ENCODE peak calls at places on chromosomes 5 and 9, in five cellular contexts. V, Q, U, A and S are unnamed samples.

GRCh38 chr9:130311774-130312140 is 46.2 kb downstream of the HMCN2 start:
- DNase-seq in V (no peak), Q (no peak), U (no peak), A (no peak), S (no peak)

GRCh38 chr5:132024789-132025402 is 13.4 kb upstream of the ACSL6 start:
- DNase-seq in V (no peak), Q (no peak), U (no peak), A (peak), S (no peak)

GRCh38 chr9:13033959-13034695 is 245.4 kb downstream of the MPDZ start:
- DNase-seq in V (peak), Q (no peak), U (peak), A (peak), S (peak)

GRCh38 chr9:136437430-136437829 is 2.2 kb downstream of the INPP5E start:
- DNase-seq in V (no peak), Q (no peak), U (no peak), A (no peak), S (peak)

GRCh38 chr5:115749016-115749415 is 67.4 kb downstream of the CDO1 start:
- DNase-seq in V (no peak), Q (no peak), U (no peak), A (no peak), S (no peak)

GRCh38 chr5:37182667-37183066 is 66.5 kb downstream of the CPLANE1 start:
- DNase-seq in V (no peak), Q (no peak), U (no peak), A (no peak), S (no peak)

GRCh38 chr9:127172066-127172707 is 49.8 kb upstream of the ANGPTL2 start:
- DNase-seq in V (no peak), Q (no peak), U (no peak), A (no peak), S (peak)

GRCh38 chr5:29972597-29972996 is 1220.9 kb upstream of the CDH6 start:
- DNase-seq in V (no peak), Q (no peak), U (peak), A (no peak), S (no peak)

GRCh38 chr9:112382501-112383364 is 2.8 kb downstream of the HSDL2 start:
- DNase-seq in V (peak), Q (no peak), U (no peak), A (no peak), S (no peak)

GRCh38 chr5:74199436-74200210 is 440.9 kb downstream of the ENC1 start:
- DNase-seq in V (no peak), Q (no peak), U (no peak), A (no peak), S (peak)

GRCh38 chr5:152072076-152072475 is 147.4 kb upstream of the GLRA1 start:
- DNase-seq in V (no peak), Q (no peak), U (no peak), A (no peak), S (no peak)

GRCh38 chr5:38382898-38383297 is 124.5 kb downstream of the EGFLAM start:
- DNase-seq in V (peak), Q (peak), U (peak), A (peak), S (peak)

GRCh38 chr5:159048298-159048697 is 51.4 kb downstream of the EBF1 start:
- DNase-seq in V (no peak), Q (no peak), U (no peak), A (no peak), S (no peak)

GRCh38 chr5:142432961-142433360 is 108.1 kb upstream of the SPRY4 start:
- DNase-seq in V (no peak), Q (no peak), U (no peak), A (no peak), S (no peak)

GRCh38 chr5:138824924-138825863 is 49.9 kb downstream of the LRRTM2 start:
- DNase-seq in V (peak), Q (no peak), U (peak), A (peak), S (peak)

GRCh38 chr5:133425764-133426738 is 186.3 kb downstream of the FSTL4 start:
- DNase-seq in V (no peak), Q (no peak), U (no peak), A (no peak), S (no peak)

GRCh38 chr5:125277494-125278154 is 531.2 kb upstream of the ZNF608 start:
- DNase-seq in V (peak), Q (no peak), U (no peak), A (no peak), S (peak)

GRCh38 chr9:127899200-127899943 is at the start of gene ST6GALNAC6:
- DNase-seq in V (no peak), Q (no peak), U (peak), A (peak), S (peak)

GRCh38 chr5:76367623-76368366 is 35.3 kb upstream of the IQGAP2 start:
- DNase-seq in V (no peak), Q (peak), U (peak), A (no peak), S (peak)

GRCh38 chr5:74384851-74385250 is 255.7 kb downstream of the ENC1 start:
- DNase-seq in V (no peak), Q (no peak), U (no peak), A (peak), S (no peak)

GRCh38 chr9:75372499-75373268 is 284.4 kb downstream of the OSTF1 start:
- DNase-seq in V (no peak), Q (no peak), U (no peak), A (no peak), S (no peak)

GRCh38 chr5:112735702-112736101 is 2.0 kb upstream of the APC start:
- DNase-seq in V (no peak), Q (no peak), U (no peak), A (no peak), S (peak)

GRCh38 chr5:112734597-112734996 is 3.1 kb upstream of the APC start:
- DNase-seq in V (no peak), Q (no peak), U (no peak), A (no peak), S (no peak)

GRCh38 chr5:112738180-112738560 is 485 bp downstream of the APC start:
- DNase-seq in V (no peak), Q (no peak), U (peak), A (peak), S (no peak)

GRCh38 chr5:112737088-112737471 is 605 bp upstream of the APC start:
- DNase-seq in V (no peak), Q (no peak), U (no peak), A (no peak), S (no peak)

DNA sequence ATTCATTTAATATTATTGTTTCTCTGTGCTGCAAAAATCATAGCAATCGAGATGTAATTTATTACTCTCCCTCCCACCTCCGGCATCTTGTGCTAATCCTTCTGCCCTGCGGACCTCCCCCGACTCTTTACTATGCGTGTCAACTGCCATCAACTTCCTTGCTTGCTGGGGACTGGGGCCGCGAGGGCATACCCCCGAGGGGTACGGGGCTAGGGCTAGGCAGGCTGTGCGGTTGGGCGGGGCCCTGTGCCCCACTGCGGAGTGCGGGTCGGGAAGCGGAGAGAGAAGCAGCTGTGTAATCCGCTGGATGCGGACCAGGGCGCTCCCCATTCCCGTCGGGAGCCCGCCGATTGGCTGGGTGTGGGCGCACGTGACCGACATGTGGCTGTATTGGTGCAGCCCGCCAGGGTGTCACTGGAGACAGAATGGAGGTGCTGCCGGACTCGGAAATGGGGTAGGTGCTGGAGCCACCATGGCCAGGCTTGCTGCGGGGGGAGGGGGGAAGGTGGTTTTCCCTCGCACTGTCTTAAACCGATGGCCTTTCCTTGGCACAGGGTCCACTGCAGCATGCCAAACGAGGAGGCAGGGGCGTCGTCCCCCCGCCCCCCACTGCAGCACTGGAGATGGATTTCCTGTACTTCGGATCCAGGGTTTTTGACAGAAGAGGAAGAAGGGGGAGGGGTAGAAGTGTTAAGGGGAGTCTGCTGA is at the start of gene APC:
- DNase-seq in V (peak), Q (peak), U (peak), A (peak), S (peak)
- TF ChIP-seq MXI1 in V (no peak), Q (peak), U (peak), A (peak), S (peak)

GRCh38 chr9:125620216-125620615 is 86.8 kb downstream of the MAPKAP1 start:
- DNase-seq in V (no peak), Q (no peak), U (no peak), A (no peak), S (no peak)
- TF ChIP-seq MXI1 in V (no peak), Q (no peak), U (no peak), A (no peak), S (no peak)

DNA sequence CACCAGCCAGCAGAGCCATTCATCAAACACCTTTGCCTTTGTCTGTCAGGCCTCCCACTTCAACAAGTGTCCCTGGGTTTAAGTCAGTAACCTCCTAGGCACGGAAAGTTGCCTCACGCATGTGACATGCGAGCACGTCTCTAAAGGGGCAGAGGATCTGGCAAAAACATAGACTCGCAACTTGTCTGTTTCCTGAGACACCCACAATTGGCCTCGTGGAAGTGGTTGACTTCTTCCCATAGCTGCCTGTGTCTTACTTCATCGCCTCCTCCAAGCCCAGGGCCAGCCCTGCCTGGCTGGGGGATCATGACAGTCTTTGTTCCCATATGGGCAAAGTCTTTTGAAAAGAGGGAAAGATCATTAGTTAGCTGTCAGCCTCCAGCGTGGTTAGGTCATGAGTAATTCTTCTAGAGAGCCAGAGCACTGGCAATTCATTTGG is 35.5 kb upstream of the GLRX start:
- DNase-seq in V (peak), Q (no peak), U (no peak), A (no peak), S (peak)
- TF ChIP-seq MXI1 in V (no peak), Q (no peak), U (no peak), A (no peak), S (peak)

DNA sequence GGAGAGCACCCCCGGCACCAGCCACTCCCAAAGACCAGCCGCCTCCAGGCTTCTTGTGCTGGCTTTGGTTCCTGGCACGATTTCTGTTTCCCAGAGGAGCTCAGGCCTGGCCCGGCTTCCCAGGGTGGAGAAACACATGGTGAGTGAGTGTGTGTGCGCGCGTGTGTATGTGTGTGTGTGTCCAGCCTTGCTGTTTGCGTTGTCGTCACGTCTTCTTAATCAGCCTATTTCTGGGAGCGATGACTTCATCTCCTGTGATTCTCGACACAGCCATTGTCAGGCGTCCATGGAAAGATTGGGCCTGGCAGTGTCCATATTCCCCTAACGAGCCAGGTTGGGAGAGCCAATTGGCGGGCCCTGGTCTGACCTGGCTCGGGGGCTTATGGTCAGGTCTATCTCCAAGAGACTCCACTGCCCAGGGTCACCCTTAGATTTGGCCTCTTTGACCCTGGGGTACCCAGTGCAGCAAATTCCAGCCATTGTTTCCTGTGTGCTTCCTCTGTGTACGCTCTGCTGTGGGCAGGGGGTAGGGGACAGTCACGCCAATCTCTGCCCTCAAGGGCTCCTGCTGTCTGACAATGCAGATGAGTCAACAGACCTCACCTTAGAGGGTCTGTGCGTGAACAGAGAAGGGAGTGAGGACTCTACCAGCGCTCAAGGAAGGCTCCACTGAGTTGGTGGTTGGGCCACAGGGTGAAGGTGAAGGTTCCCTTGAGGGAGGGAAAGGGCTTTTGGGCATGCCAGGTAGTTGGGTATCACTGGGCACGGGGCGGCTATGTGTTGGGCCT is 73.8 kb downstream of the DAB2IP start:
- DNase-seq in V (no peak), Q (no peak), U (no peak), A (no peak), S (peak)
- TF ChIP-seq MXI1 in V (no peak), Q (no peak), U (no peak), A (no peak), S (peak)

GRCh38 chr9:93117924-93118862 is 15.9 kb downstream of the NINJ1 start:
- DNase-seq in V (no peak), Q (no peak), U (no peak), A (no peak), S (no peak)
- TF ChIP-seq MXI1 in V (no peak), Q (no peak), U (no peak), A (no peak), S (no peak)

GRCh38 chr5:14909369-14909768 is 37.8 kb upstream of the ANKH start:
- DNase-seq in V (no peak), Q (no peak), U (no peak), A (no peak), S (no peak)

GRCh38 chr5:14906628-14907027 is 35.0 kb upstream of the ANKH start:
- DNase-seq in V (no peak), Q (no peak), U (no peak), A (no peak), S (no peak)

GRCh38 chr5:14912206-14912605 is 40.6 kb upstream of the ANKH start:
- DNase-seq in V (no peak), Q (no peak), U (no peak), A (no peak), S (no peak)

GRCh38 chr5:14913141-14913540 is 41.6 kb upstream of the ANKH start:
- DNase-seq in V (no peak), Q (no peak), U (no peak), A (no peak), S (no peak)

GRCh38 chr5:14908195-14908594 is 36.6 kb upstream of the ANKH start:
- DNase-seq in V (no peak), Q (no peak), U (no peak), A (no peak), S (peak)
- TF ChIP-seq MXI1 in V (no peak), Q (no peak), U (no peak), A (no peak), S (no peak)